ENCODE peak calls at places on chromosomes 16 and 17, in seven cellular contexts. One of them, this sample, is unnamed.

GRCh38 chr17:64780096-64781012 is 118.2 kb upstream of the SMURF2 start:
- DNase-seq in GM10248: peak; percentile 58
- DNase-seq in mesothelial cell of epicardium: peak; percentile 52
- DNase-seq in cardiac muscle cell: peak; percentile 56
- DNase-seq in H1: no peak
- DNase-seq in AG10803: no peak
- DNase-seq in ovary: peak; percentile 50
- DNase-seq in this sample: peak; percentile 79

GRCh38 chr17:78278139-78278741 is 46.8 kb downstream of the TMEM235 start:
- DNase-seq in GM10248: no peak
- DNase-seq in mesothelial cell of epicardium: no peak
- DNase-seq in cardiac muscle cell: no peak
- DNase-seq in H1: no peak
- DNase-seq in AG10803: no peak
- DNase-seq in ovary: no peak
- DNase-seq in this sample: no peak

GRCh38 chr17:16911141-16911937 is 60.6 kb downstream of the TNFRSF13B start:
- DNase-seq in GM10248: no peak
- DNase-seq in mesothelial cell of epicardium: peak; percentile 33
- DNase-seq in cardiac muscle cell: no peak
- DNase-seq in H1: no peak
- DNase-seq in AG10803: no peak
- DNase-seq in ovary: no peak
- DNase-seq in this sample: no peak

GRCh38 chr17:44044092-44044491 is 22.4 kb downstream of the LSM12 start:
- DNase-seq in GM10248: no peak
- DNase-seq in mesothelial cell of epicardium: no peak
- DNase-seq in cardiac muscle cell: no peak
- DNase-seq in H1: no peak
- DNase-seq in AG10803: peak; percentile 70
- DNase-seq in ovary: no peak
- DNase-seq in this sample: no peak

GRCh38 chr17:56499799-56500388 is 93.6 kb upstream of the NOG start:
- DNase-seq in GM10248: no peak
- DNase-seq in mesothelial cell of epicardium: no peak
- DNase-seq in cardiac muscle cell: peak; percentile 56
- DNase-seq in H1: no peak
- DNase-seq in AG10803: peak; percentile 21
- DNase-seq in ovary: no peak
- DNase-seq in this sample: no peak

GRCh38 chr16:17147942-17148341 is 322.8 kb downstream of the XYLT1 start:
- DNase-seq in GM10248: no peak
- DNase-seq in mesothelial cell of epicardium: no peak
- DNase-seq in cardiac muscle cell: no peak
- DNase-seq in H1: no peak
- DNase-seq in AG10803: no peak
- DNase-seq in ovary: no peak
- DNase-seq in this sample: no peak

GRCh38 chr16:967546-968295 is 3.1 kb downstream of the LMF1 start:
- DNase-seq in GM10248: no peak
- DNase-seq in mesothelial cell of epicardium: no peak
- DNase-seq in cardiac muscle cell: no peak
- DNase-seq in H1: no peak
- DNase-seq in AG10803: no peak
- DNase-seq in ovary: no peak
- DNase-seq in this sample: no peak

GRCh38 chr16:79334127-79334526 is 266.4 kb downstream of the MAF start:
- DNase-seq in GM10248: no peak
- DNase-seq in mesothelial cell of epicardium: no peak
- DNase-seq in cardiac muscle cell: peak; percentile 24
- DNase-seq in H1: no peak
- DNase-seq in AG10803: no peak
- DNase-seq in ovary: no peak
- DNase-seq in this sample: no peak

GRCh38 chr17:41354538-41354937 is 3.9 kb upstream of the KRT33A start:
- DNase-seq in GM10248: no peak
- DNase-seq in mesothelial cell of epicardium: no peak
- DNase-seq in cardiac muscle cell: no peak
- DNase-seq in H1: no peak
- DNase-seq in AG10803: no peak
- DNase-seq in ovary: no peak
- DNase-seq in this sample: no peak

GRCh38 chr17:81401727-81402529 is 6.7 kb downstream of the BAHCC1 start:
- DNase-seq in GM10248: peak; percentile 52
- DNase-seq in mesothelial cell of epicardium: no peak
- DNase-seq in cardiac muscle cell: peak; percentile 64
- DNase-seq in H1: no peak
- DNase-seq in AG10803: peak; percentile 51
- DNase-seq in ovary: peak; percentile 58
- DNase-seq in this sample: no peak

GRCh38 chr17:8067806-8068205 is 19.7 kb downstream of the ALOX12B start:
- DNase-seq in GM10248: no peak
- DNase-seq in mesothelial cell of epicardium: no peak
- DNase-seq in cardiac muscle cell: no peak
- DNase-seq in H1: no peak
- DNase-seq in AG10803: no peak
- DNase-seq in ovary: no peak
- DNase-seq in this sample: no peak

GRCh38 chr16:30521476-30521872 is 4.9 kb downstream of the ZNF768 start:
- DNase-seq in GM10248: no peak
- DNase-seq in mesothelial cell of epicardium: no peak
- DNase-seq in cardiac muscle cell: no peak
- DNase-seq in H1: no peak
- DNase-seq in AG10803: no peak
- DNase-seq in ovary: no peak
- DNase-seq in this sample: no peak

GRCh38 chr17:29615492-29616299 is 7.0 kb downstream of the CORO6 start:
- DNase-seq in GM10248: peak; percentile 92
- DNase-seq in mesothelial cell of epicardium: peak; percentile 78
- DNase-seq in cardiac muscle cell: peak; percentile 89
- DNase-seq in H1: no peak
- DNase-seq in AG10803: peak; percentile 78
- DNase-seq in ovary: peak; percentile 90
- DNase-seq in this sample: peak; percentile 96

GRCh38 chr16:19809693-19810092 is 75.0 kb downstream of the GPRC5B start:
- DNase-seq in GM10248: no peak
- DNase-seq in mesothelial cell of epicardium: no peak
- DNase-seq in cardiac muscle cell: no peak
- DNase-seq in H1: no peak
- DNase-seq in AG10803: no peak
- DNase-seq in ovary: no peak
- DNase-seq in this sample: no peak

GRCh38 chr16:82915139-82915824 is 288.5 kb downstream of the CDH13 start:
- DNase-seq in GM10248: no peak
- DNase-seq in mesothelial cell of epicardium: no peak
- DNase-seq in cardiac muscle cell: no peak
- DNase-seq in H1: no peak
- DNase-seq in AG10803: no peak
- DNase-seq in ovary: no peak
- DNase-seq in this sample: no peak

GRCh38 chr16:49855280-49855821 is 561 bp downstream of the ZNF423 start:
- DNase-seq in GM10248: peak; percentile 70
- DNase-seq in mesothelial cell of epicardium: peak; percentile 89
- DNase-seq in cardiac muscle cell: peak; percentile 93
- DNase-seq in H1: peak; percentile 56
- DNase-seq in AG10803: peak; percentile 67
- DNase-seq in ovary: peak; percentile 91
- DNase-seq in this sample: peak; percentile 83

GRCh38 chr17:51869387-51869786 is 289.1 kb downstream of the CA10 start:
- DNase-seq in GM10248: no peak
- DNase-seq in mesothelial cell of epicardium: peak; percentile 42
- DNase-seq in cardiac muscle cell: peak; percentile 81
- DNase-seq in H1: no peak
- DNase-seq in AG10803: no peak
- DNase-seq in ovary: no peak
- DNase-seq in this sample: no peak

GRCh38 chr16:67884684-67885083 is at the start of gene NRN1L:
- DNase-seq in GM10248: no peak
- DNase-seq in mesothelial cell of epicardium: peak; percentile 85
- DNase-seq in cardiac muscle cell: peak; percentile 90
- DNase-seq in H1: peak; percentile 77
- DNase-seq in AG10803: peak; percentile 87
- DNase-seq in ovary: peak; percentile 97
- DNase-seq in this sample: no peak

GRCh38 chr16:7624871-7625766 is 292.5 kb downstream of the RBFOX1 start:
- DNase-seq in GM10248: no peak
- DNase-seq in mesothelial cell of epicardium: no peak
- DNase-seq in cardiac muscle cell: no peak
- DNase-seq in H1: no peak
- DNase-seq in AG10803: no peak
- DNase-seq in ovary: no peak
- DNase-seq in this sample: no peak

GRCh38 chr16:26863971-26864370 is 202.8 kb upstream of the C16orf82 start:
- DNase-seq in GM10248: no peak
- DNase-seq in mesothelial cell of epicardium: no peak
- DNase-seq in cardiac muscle cell: no peak
- DNase-seq in H1: no peak
- DNase-seq in AG10803: no peak
- DNase-seq in ovary: no peak
- DNase-seq in this sample: no peak

GRCh38 chr16:74637742-74638453 is 28.8 kb downstream of the RFWD3 start:
- DNase-seq in GM10248: no peak
- DNase-seq in mesothelial cell of epicardium: no peak
- DNase-seq in cardiac muscle cell: no peak
- DNase-seq in H1: no peak
- DNase-seq in AG10803: no peak
- DNase-seq in ovary: no peak
- DNase-seq in this sample: no peak

GRCh38 chr17:47839071-47839470 is 2.0 kb downstream of the SCRN2 start:
- DNase-seq in GM10248: no peak
- DNase-seq in mesothelial cell of epicardium: no peak
- DNase-seq in cardiac muscle cell: no peak
- DNase-seq in H1: no peak
- DNase-seq in AG10803: no peak
- DNase-seq in ovary: no peak
- DNase-seq in this sample: no peak

GRCh38 chr17:47838636-47839035 is 2.4 kb downstream of the SCRN2 start:
- DNase-seq in GM10248: no peak
- DNase-seq in mesothelial cell of epicardium: no peak
- DNase-seq in cardiac muscle cell: no peak
- DNase-seq in H1: no peak
- DNase-seq in AG10803: no peak
- DNase-seq in ovary: no peak
- DNase-seq in this sample: no peak

GRCh38 chr17:47839899-47840741 is 953 bp downstream of the SCRN2 start:
- DNase-seq in GM10248: no peak
- DNase-seq in mesothelial cell of epicardium: no peak
- DNase-seq in cardiac muscle cell: no peak
- DNase-seq in H1: no peak
- DNase-seq in AG10803: no peak
- DNase-seq in ovary: no peak
- DNase-seq in this sample: no peak

GRCh38 chr17:47841488-47842308 is 625 bp upstream of the SCRN2 start:
- DNase-seq in GM10248: no peak
- DNase-seq in mesothelial cell of epicardium: no peak
- DNase-seq in cardiac muscle cell: no peak
- DNase-seq in H1: no peak
- DNase-seq in AG10803: no peak
- DNase-seq in ovary: no peak
- DNase-seq in this sample: no peak

DNA sequence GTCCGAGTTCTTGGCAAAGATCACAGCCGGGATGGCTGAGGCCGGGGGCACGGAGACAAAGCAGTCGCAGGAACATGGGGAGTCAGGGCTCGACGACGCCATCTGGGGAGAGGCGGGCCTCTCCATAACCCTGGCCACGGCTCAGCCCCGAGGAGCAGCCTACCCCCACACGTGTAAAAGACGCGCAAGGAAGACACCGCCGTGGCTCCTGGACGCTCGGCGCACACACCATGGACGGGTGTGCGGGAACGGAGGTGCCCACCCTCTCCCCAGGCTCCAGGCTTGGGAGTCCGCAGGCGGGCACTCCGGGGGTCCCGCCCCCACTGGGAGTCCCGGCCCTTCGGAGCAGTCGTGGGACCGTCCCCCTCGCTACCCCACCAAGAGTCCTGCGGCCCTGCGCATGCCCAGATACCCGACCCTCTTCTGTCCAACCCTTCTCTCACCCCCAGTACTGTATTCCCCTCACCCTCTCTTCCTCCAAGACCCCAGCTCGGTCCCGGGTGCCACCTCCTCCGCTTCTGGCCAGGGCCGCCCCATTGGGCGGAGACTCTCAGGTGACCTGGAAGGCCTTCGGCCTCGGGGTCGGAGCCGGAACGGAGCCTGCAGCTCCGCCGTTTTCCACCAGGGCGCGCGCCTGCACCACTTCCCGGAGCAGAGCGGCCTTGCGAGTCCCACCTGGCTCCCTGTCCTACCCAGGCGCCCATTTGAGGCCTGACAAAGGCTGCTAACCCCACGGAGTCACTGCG is at the start of gene SCRN2:
- DNase-seq in GM10248: peak; percentile 93
- DNase-seq in mesothelial cell of epicardium: peak; percentile 93
- DNase-seq in cardiac muscle cell: peak; percentile 95
- DNase-seq in H1: peak; percentile 85
- DNase-seq in AG10803: peak; percentile 78
- DNase-seq in ovary: peak; percentile 95
- DNase-seq in this sample: peak; percentile 94
- TF ChIP-seq CTCF in GM10248: peak; percentile 95
- TF ChIP-seq CTCF in mesothelial cell of epicardium: peak; percentile 96
- TF ChIP-seq CTCF in cardiac muscle cell: peak; percentile 92
- TF ChIP-seq CTCF in H1: peak; percentile 96
- TF ChIP-seq CTCF in AG10803: peak; percentile 84
- TF ChIP-seq CTCF in ovary: peak; percentile 91
- TF ChIP-seq CTCF in this sample: peak; percentile 93

DNA sequence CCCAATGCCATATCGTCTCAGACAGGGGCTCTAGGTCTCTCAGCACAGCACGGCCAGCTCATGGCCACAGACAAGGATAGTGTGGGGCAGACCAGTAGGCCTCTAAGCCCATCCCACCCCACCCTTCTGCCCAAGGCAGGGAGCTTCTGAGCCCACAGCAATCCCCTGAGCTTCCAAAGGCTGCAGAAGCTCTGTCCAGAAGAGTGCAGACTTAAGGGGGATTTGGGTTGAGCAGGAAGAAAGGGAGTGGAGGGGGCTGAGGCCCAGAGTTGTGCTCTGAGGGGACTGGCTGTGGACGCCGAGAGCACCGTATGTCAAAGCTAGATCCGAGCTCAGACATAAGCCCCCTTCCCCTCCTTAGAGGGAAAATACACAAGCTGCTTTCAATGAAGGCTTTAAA is 116.5 kb upstream of the RPL38 start:
- DNase-seq in GM10248: no peak
- DNase-seq in mesothelial cell of epicardium: no peak
- DNase-seq in cardiac muscle cell: no peak
- DNase-seq in H1: no peak
- DNase-seq in AG10803: no peak
- DNase-seq in ovary: no peak
- DNase-seq in this sample: no peak
- TF ChIP-seq CTCF in GM10248: no peak
- TF ChIP-seq CTCF in mesothelial cell of epicardium: no peak
- TF ChIP-seq CTCF in cardiac muscle cell: no peak
- TF ChIP-seq CTCF in H1: no peak
- TF ChIP-seq CTCF in AG10803: no peak
- TF ChIP-seq CTCF in ovary: no peak
- TF ChIP-seq CTCF in this sample: no peak

GRCh38 chr16:10368984-10369551 is 16.8 kb upstream of the ATF7IP2 start:
- DNase-seq in GM10248: no peak
- DNase-seq in mesothelial cell of epicardium: no peak
- DNase-seq in cardiac muscle cell: no peak
- DNase-seq in H1: no peak
- DNase-seq in AG10803: no peak
- DNase-seq in ovary: no peak
- DNase-seq in this sample: no peak
- TF ChIP-seq CTCF in GM10248: no peak
- TF ChIP-seq CTCF in mesothelial cell of epicardium: no peak
- TF ChIP-seq CTCF in cardiac muscle cell: no peak
- TF ChIP-seq CTCF in H1: peak; percentile 44
- TF ChIP-seq CTCF in AG10803: no peak
- TF ChIP-seq CTCF in ovary: no peak
- TF ChIP-seq CTCF in this sample: no peak

GRCh38 chr17:66975614-66976378 is 11.3 kb downstream of the CACNG4 start:
- DNase-seq in GM10248: peak; percentile 43
- DNase-seq in mesothelial cell of epicardium: no peak
- DNase-seq in cardiac muscle cell: no peak
- DNase-seq in H1: no peak
- DNase-seq in AG10803: no peak
- DNase-seq in ovary: no peak
- DNase-seq in this sample: peak; percentile 43
- TF ChIP-seq CTCF in GM10248: no peak
- TF ChIP-seq CTCF in mesothelial cell of epicardium: no peak
- TF ChIP-seq CTCF in cardiac muscle cell: peak; percentile 9
- TF ChIP-seq CTCF in H1: peak; percentile 75
- TF ChIP-seq CTCF in AG10803: no peak
- TF ChIP-seq CTCF in ovary: no peak
- TF ChIP-seq CTCF in this sample: peak; percentile 27